ENCODE peak calls at places on chromosome 14, in nine cellular contexts. One of them, this sample, is unnamed.

GRCh38 chr14:90518075-90518940 is 121.5 kb downstream of the CALM1 start:
- DNase-seq in HFFc6: no peak
- DNase-seq in GM12865: no peak
- DNase-seq in omental fat pad: no peak
- DNase-seq in CD4-positive, alpha-beta T cell: no peak
- DNase-seq in uterus: no peak
- DNase-seq in fibroblast of lung: no peak
- DNase-seq in Peyer's patch: no peak
- DNase-seq in neural crest cell: no peak
- DNase-seq in this sample: no peak

GRCh38 chr14:104460920-104461651 is 118.5 kb upstream of the C14orf180 start:
- DNase-seq in fibroblast of lung: no peak
- DNase-seq in Peyer's patch: no peak
- DNase-seq in uterus: no peak
- DNase-seq in CD4-positive, alpha-beta T cell: no peak
- DNase-seq in neural crest cell: no peak
- DNase-seq in omental fat pad: no peak
- DNase-seq in HFFc6: no peak
- DNase-seq in GM12865: no peak
- DNase-seq in this sample: no peak

GRCh38 chr14:31692376-31692781 is 131.2 kb downstream of the NUBPL start:
- DNase-seq in uterus: no peak
- DNase-seq in Peyer's patch: no peak
- DNase-seq in GM12865: no peak
- DNase-seq in neural crest cell: no peak
- DNase-seq in omental fat pad: no peak
- DNase-seq in HFFc6: no peak
- DNase-seq in CD4-positive, alpha-beta T cell: no peak
- DNase-seq in fibroblast of lung: peak
- DNase-seq in this sample: no peak

GRCh38 chr14:102923201-102923919 is 897 bp downstream of the AMN start:
- DNase-seq in uterus: no peak
- DNase-seq in CD4-positive, alpha-beta T cell: no peak
- DNase-seq in GM12865: no peak
- DNase-seq in HFFc6: no peak
- DNase-seq in fibroblast of lung: no peak
- DNase-seq in omental fat pad: no peak
- DNase-seq in neural crest cell: no peak
- DNase-seq in Peyer's patch: no peak
- DNase-seq in this sample: no peak

GRCh38 chr14:104383088-104383805 is 196.3 kb upstream of the C14orf180 start:
- DNase-seq in fibroblast of lung: no peak
- DNase-seq in uterus: no peak
- DNase-seq in CD4-positive, alpha-beta T cell: no peak
- DNase-seq in GM12865: no peak
- DNase-seq in HFFc6: no peak
- DNase-seq in neural crest cell: no peak
- DNase-seq in Peyer's patch: no peak
- DNase-seq in omental fat pad: no peak
- DNase-seq in this sample: peak

GRCh38 chr14:54877015-54877702 is 25.5 kb downstream of the GCH1 start:
- DNase-seq in GM12865: no peak
- DNase-seq in CD4-positive, alpha-beta T cell: no peak
- DNase-seq in HFFc6: no peak
- DNase-seq in neural crest cell: no peak
- DNase-seq in omental fat pad: no peak
- DNase-seq in Peyer's patch: no peak
- DNase-seq in fibroblast of lung: peak
- DNase-seq in uterus: no peak
- DNase-seq in this sample: no peak

GRCh38 chr14:61472025-61472672 is 150.8 kb downstream of the PRKCH start:
- DNase-seq in neural crest cell: no peak
- DNase-seq in HFFc6: peak
- DNase-seq in GM12865: peak
- DNase-seq in uterus: no peak
- DNase-seq in CD4-positive, alpha-beta T cell: peak
- DNase-seq in omental fat pad: no peak
- DNase-seq in Peyer's patch: peak
- DNase-seq in fibroblast of lung: peak
- DNase-seq in this sample: no peak

GRCh38 chr14:104868811-104869572 is 3.9 kb downstream of the CEP170B start:
- DNase-seq in Peyer's patch: no peak
- DNase-seq in neural crest cell: no peak
- DNase-seq in omental fat pad: no peak
- DNase-seq in CD4-positive, alpha-beta T cell: no peak
- DNase-seq in uterus: no peak
- DNase-seq in GM12865: no peak
- DNase-seq in fibroblast of lung: no peak
- DNase-seq in HFFc6: no peak
- DNase-seq in this sample: no peak

GRCh38 chr14:49303952-49304516 is 282.1 kb downstream of the RPS29 start:
- DNase-seq in Peyer's patch: no peak
- DNase-seq in uterus: no peak
- DNase-seq in neural crest cell: peak
- DNase-seq in GM12865: peak
- DNase-seq in CD4-positive, alpha-beta T cell: no peak
- DNase-seq in HFFc6: no peak
- DNase-seq in fibroblast of lung: peak
- DNase-seq in omental fat pad: no peak
- DNase-seq in this sample: no peak

DNA sequence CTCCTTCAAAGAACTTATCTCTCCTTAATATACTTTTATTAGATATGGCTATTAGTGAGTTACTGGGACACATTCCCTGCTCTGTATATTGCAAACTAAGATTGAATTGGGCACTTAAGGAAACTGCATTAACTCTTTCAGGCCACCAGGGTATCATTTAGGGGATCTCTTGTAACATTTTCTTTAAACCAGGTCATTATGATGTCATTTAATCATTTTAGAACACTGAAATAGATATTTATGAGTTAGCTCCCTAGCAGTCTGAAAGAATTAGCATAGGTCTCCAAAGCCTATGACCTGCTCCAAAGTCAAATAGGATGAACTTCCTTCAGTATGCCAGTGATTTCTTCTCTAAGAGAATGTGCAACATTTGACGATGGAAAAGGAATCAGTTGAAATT is 506.9 kb downstream of the FOXG1 start:
- DNase-seq in HFFc6: no peak
- DNase-seq in omental fat pad: no peak
- DNase-seq in uterus: no peak
- DNase-seq in Peyer's patch: no peak
- DNase-seq in fibroblast of lung: no peak
- DNase-seq in neural crest cell: no peak
- DNase-seq in GM12865: no peak
- DNase-seq in CD4-positive, alpha-beta T cell: no peak
- DNase-seq in this sample: no peak
- TF ChIP-seq CTCF in HFFc6: peak
- TF ChIP-seq CTCF in omental fat pad: no peak
- TF ChIP-seq CTCF in uterus: no peak
- TF ChIP-seq CTCF in Peyer's patch: no peak
- TF ChIP-seq CTCF in fibroblast of lung: no peak
- TF ChIP-seq CTCF in neural crest cell: peak
- TF ChIP-seq CTCF in GM12865: no peak
- TF ChIP-seq CTCF in CD4-positive, alpha-beta T cell: no peak
- TF ChIP-seq CTCF in this sample: no peak

GRCh38 chr14:37116933-37117844 is 55.2 kb downstream of the SLC25A21 start:
- DNase-seq in CD4-positive, alpha-beta T cell: no peak
- DNase-seq in HFFc6: peak
- DNase-seq in GM12865: no peak
- DNase-seq in uterus: no peak
- DNase-seq in Peyer's patch: no peak
- DNase-seq in omental fat pad: no peak
- DNase-seq in neural crest cell: no peak
- DNase-seq in fibroblast of lung: peak
- DNase-seq in this sample: no peak
- TF ChIP-seq CTCF in CD4-positive, alpha-beta T cell: no peak
- TF ChIP-seq CTCF in HFFc6: peak
- TF ChIP-seq CTCF in GM12865: no peak
- TF ChIP-seq CTCF in uterus: no peak
- TF ChIP-seq CTCF in Peyer's patch: no peak
- TF ChIP-seq CTCF in omental fat pad: no peak
- TF ChIP-seq CTCF in neural crest cell: no peak
- TF ChIP-seq CTCF in fibroblast of lung: peak
- TF ChIP-seq CTCF in this sample: no peak

GRCh38 chr14:65104791-65105190 is 2.5 kb upstream of the MAX start:
- DNase-seq in uterus: no peak
- DNase-seq in omental fat pad: no peak
- DNase-seq in CD4-positive, alpha-beta T cell: no peak
- DNase-seq in fibroblast of lung: no peak
- DNase-seq in HFFc6: no peak
- DNase-seq in Peyer's patch: no peak
- DNase-seq in GM12865: no peak
- DNase-seq in neural crest cell: no peak
- DNase-seq in this sample: no peak

GRCh38 chr14:65102441-65103149 is at the start of gene MAX:
- DNase-seq in uterus: peak
- DNase-seq in neural crest cell: peak
- DNase-seq in HFFc6: peak
- DNase-seq in CD4-positive, alpha-beta T cell: peak
- DNase-seq in Peyer's patch: peak
- DNase-seq in omental fat pad: peak
- DNase-seq in GM12865: peak
- DNase-seq in fibroblast of lung: peak
- DNase-seq in this sample: peak

GRCh38 chr14:65100905-65101541 is 1.3 kb downstream of the MAX start:
- DNase-seq in uterus: no peak
- DNase-seq in CD4-positive, alpha-beta T cell: no peak
- DNase-seq in omental fat pad: no peak
- DNase-seq in fibroblast of lung: peak
- DNase-seq in HFFc6: no peak
- DNase-seq in neural crest cell: no peak
- DNase-seq in Peyer's patch: no peak
- DNase-seq in GM12865: no peak
- DNase-seq in this sample: no peak

GRCh38 chr14:65101631-65102440 is 481 bp downstream of the MAX start:
- DNase-seq in HFFc6: no peak
- DNase-seq in uterus: peak
- DNase-seq in CD4-positive, alpha-beta T cell: peak
- DNase-seq in fibroblast of lung: no peak
- DNase-seq in Peyer's patch: peak
- DNase-seq in GM12865: peak
- DNase-seq in omental fat pad: no peak
- DNase-seq in neural crest cell: peak
- DNase-seq in this sample: peak

GRCh38 chr14:65103150-65103760 is 938 bp upstream of the MAX start:
- DNase-seq in GM12865: peak
- DNase-seq in fibroblast of lung: peak
- DNase-seq in uterus: no peak
- DNase-seq in omental fat pad: no peak
- DNase-seq in CD4-positive, alpha-beta T cell: no peak
- DNase-seq in neural crest cell: no peak
- DNase-seq in Peyer's patch: no peak
- DNase-seq in HFFc6: peak
- DNase-seq in this sample: no peak
- TF ChIP-seq CTCF in GM12865: peak
- TF ChIP-seq CTCF in fibroblast of lung: no peak
- TF ChIP-seq CTCF in uterus: no peak
- TF ChIP-seq CTCF in omental fat pad: no peak
- TF ChIP-seq CTCF in CD4-positive, alpha-beta T cell: no peak
- TF ChIP-seq CTCF in neural crest cell: peak
- TF ChIP-seq CTCF in Peyer's patch: no peak
- TF ChIP-seq CTCF in HFFc6: peak
- TF ChIP-seq CTCF in this sample: no peak

DNA sequence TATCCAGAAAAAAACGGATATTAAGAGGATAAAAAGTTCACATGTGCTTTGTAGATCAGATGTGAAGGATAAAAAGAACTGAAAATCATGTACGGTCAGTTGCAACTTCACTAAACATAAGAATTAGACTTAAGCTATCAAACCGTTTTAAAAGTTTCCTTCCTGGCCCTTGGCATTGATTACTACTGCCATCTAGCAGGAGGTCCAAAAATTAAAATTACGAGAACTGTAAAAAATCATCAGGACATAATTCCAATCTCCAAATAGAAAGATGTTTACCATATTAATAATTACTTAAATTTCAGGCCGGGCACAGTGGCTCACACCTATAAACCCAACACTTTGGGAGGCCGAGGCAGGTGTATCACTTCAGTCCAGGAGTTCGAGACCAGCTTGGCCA is 7.9 kb downstream of the WDR89 start:
- DNase-seq in neural crest cell: no peak
- DNase-seq in omental fat pad: no peak
- DNase-seq in CD4-positive, alpha-beta T cell: no peak
- DNase-seq in uterus: no peak
- DNase-seq in Peyer's patch: no peak
- DNase-seq in fibroblast of lung: no peak
- DNase-seq in HFFc6: no peak
- DNase-seq in GM12865: no peak
- DNase-seq in this sample: no peak
- TF ChIP-seq CTCF in neural crest cell: no peak
- TF ChIP-seq CTCF in omental fat pad: no peak
- TF ChIP-seq CTCF in CD4-positive, alpha-beta T cell: no peak
- TF ChIP-seq CTCF in uterus: no peak
- TF ChIP-seq CTCF in Peyer's patch: no peak
- TF ChIP-seq CTCF in fibroblast of lung: peak
- TF ChIP-seq CTCF in HFFc6: no peak
- TF ChIP-seq CTCF in GM12865: no peak
- TF ChIP-seq CTCF in this sample: no peak